ENCODE peak calls at places on chromosomes 6 and 20, in nine cellular contexts. L is fibroblast of pulmonary artery; R is H7; P is HFF-Myc; B is A549; X is cardiac fibroblast; O is endothelial cell of umbilical vein; M is CD8-positive, alpha-beta memory T cell; G is IMR-90. H is an unnamed sample.

GRCh38 chr6:14700202-14700601 is 545.7 kb upstream of the JARID2 start:
- DNase-seq in B (no peak), X (no peak), L (no peak), R (no peak), G (no peak), P (no peak), M (no peak), O (no peak), H (no peak)

GRCh38 chr6:162572240-162572639 is 155.3 kb downstream of the PRKN start:
- DNase-seq in R (no peak), X (no peak), O (no peak), G (no peak), M (no peak), L (no peak), B (no peak), P (no peak), H (no peak)

GRCh38 chr6:119172813-119173212 is 94.3 kb upstream of the FAM184A start:
- DNase-seq in G (peak; percentile 13), X (peak; percentile 45), L (peak; percentile 40), R (no peak), P (peak; percentile 73), B (no peak), M (no peak), O (no peak), H (no peak)

GRCh38 chr20:57707849-57708693 is 1.7 kb downstream of the PMEPA1 start:
- DNase-seq in P (no peak), L (no peak), M (no peak), X (no peak), R (peak; percentile 55), G (no peak), B (no peak), O (peak; percentile 23), H (no peak)

GRCh38 chr6:42454428-42454791 is 2.7 kb upstream of the TRERF1 start:
- DNase-seq in P (no peak), R (peak; percentile 40), X (no peak), G (no peak), B (no peak), L (no peak), M (no peak), O (no peak), H (peak; percentile 32)

GRCh38 chr20:14117768-14118167 is 122.5 kb downstream of the MACROD2 start:
- DNase-seq in P (no peak), R (no peak), X (no peak), B (no peak), O (no peak), M (no peak), L (no peak), G (no peak), H (no peak)

GRCh38 chr6:50249493-50249892 is 199.8 kb upstream of the DEFB112 start:
- DNase-seq in P (no peak), L (peak; percentile 0), R (no peak), O (no peak), M (no peak), B (no peak), G (peak; percentile 66), X (peak; percentile 24), H (no peak)

GRCh38 chr6:29632789-29633531 is at the start of gene GABBR1:
- DNase-seq in M (peak; percentile 66), G (peak; percentile 79), P (peak; percentile 19), X (peak; percentile 83), B (peak; percentile 86), R (peak; percentile 98), O (peak; percentile 59), L (peak; percentile 85), H (peak; percentile 95)

GRCh38 chr6:1103027-1103426 is 208.9 kb upstream of the FOXQ1 start:
- DNase-seq in X (no peak), R (no peak), O (no peak), G (no peak), B (no peak), L (no peak), M (no peak), P (no peak), H (no peak)

GRCh38 chr20:16615199-16615598 is 42.0 kb upstream of the KIF16B start:
- DNase-seq in L (peak; percentile 99), M (no peak), G (peak; percentile 92), R (no peak), O (peak; percentile 5), B (no peak), X (peak; percentile 94), P (peak; percentile 27), H (peak; percentile 66)

GRCh38 chr20:62740286-62741141 is 31.9 kb downstream of the NTSR1 start:
- DNase-seq in L (peak; percentile 80), G (peak; percentile 95), P (peak; percentile 81), M (peak; percentile 70), X (peak; percentile 94), R (no peak), O (peak; percentile 85), B (peak; percentile 83), H (peak; percentile 51)

GRCh38 chr20:16581241-16581640 is 8.0 kb upstream of the KIF16B start:
- DNase-seq in L (no peak), R (no peak), M (no peak), G (no peak), P (no peak), O (no peak), B (no peak), X (no peak), H (no peak)

GRCh38 chr6:157443066-157443800 is 62.2 kb downstream of the ZDHHC14 start:
- DNase-seq in G (peak; percentile 81), R (no peak), L (peak; percentile 62), P (peak; percentile 74), X (peak; percentile 80), O (no peak), B (no peak), M (no peak), H (no peak)

GRCh38 chr6:151681426-151682059 is 125.9 kb upstream of the ESR1 start:
- DNase-seq in L (peak; percentile 64), B (no peak), O (no peak), R (no peak), P (peak; percentile 31), M (no peak), X (peak; percentile 45), G (no peak), H (peak; percentile 19)

GRCh38 chr6:169395080-169395805 is 141.6 kb upstream of the THBS2 start:
- DNase-seq in X (no peak), P (no peak), G (no peak), M (no peak), R (no peak), B (no peak), L (no peak), O (no peak), H (no peak)

GRCh38 chr6:153503810-153504209 is 372.7 kb upstream of the RGS17 start:
- DNase-seq in P (no peak), R (peak; percentile 3), O (no peak), G (no peak), M (no peak), L (no peak), B (no peak), X (no peak), H (no peak)

GRCh38 chr6:90025418-90026089 is 131.3 kb downstream of the GJA10 start:
- DNase-seq in X (peak; percentile 61), M (no peak), O (no peak), B (no peak), G (peak; percentile 97), R (no peak), P (peak; percentile 90), L (peak; percentile 72), H (peak; percentile 55)

GRCh38 chr20:62699296-62699695 is 9.3 kb upstream of the NTSR1 start:
- DNase-seq in X (no peak), R (no peak), O (no peak), G (no peak), L (no peak), P (no peak), M (no peak), B (no peak), H (no peak)

GRCh38 chr6:33925869-33926268 is 122.1 kb upstream of the MLN start:
- DNase-seq in L (no peak), R (no peak), O (no peak), X (no peak), M (no peak), G (no peak), B (no peak), P (no peak), H (no peak)

GRCh38 chr6:8194499-8194898 is 92.2 kb upstream of the EEF1E1 start:
- DNase-seq in R (no peak), M (no peak), L (peak; percentile 6), O (no peak), P (no peak), X (peak; percentile 29), B (no peak), G (no peak), H (no peak)
- H3K4me3 ChIP-seq in R (no peak overlapping the region), M (no peak overlapping the region), L (no peak overlapping the region), O (no peak overlapping the region), P (no peak overlapping the region), X (no peak overlapping the region), B (no peak overlapping the region), G (no peak overlapping the region), H (no peak overlapping the region)

GRCh38 chr6:156009656-156010055 is 554.0 kb upstream of the NOX3 start:
- DNase-seq in G (peak; percentile 58), B (no peak), L (no peak), P (no peak), M (no peak), X (no peak), O (no peak), R (no peak), H (no peak)

GRCh38 chr6:156017838-156018237 is 562.2 kb upstream of the NOX3 start:
- DNase-seq in P (no peak), R (no peak), G (peak; percentile 92), M (no peak), B (no peak), X (peak; percentile 5), O (no peak), L (peak; percentile 20), H (no peak)

GRCh38 chr6:156016186-156016976 is 560.7 kb upstream of the NOX3 start:
- DNase-seq in P (no peak), G (peak; percentile 68), B (no peak), X (no peak), M (no peak), R (no peak), O (peak; percentile 43), L (no peak), H (no peak)

DNA sequence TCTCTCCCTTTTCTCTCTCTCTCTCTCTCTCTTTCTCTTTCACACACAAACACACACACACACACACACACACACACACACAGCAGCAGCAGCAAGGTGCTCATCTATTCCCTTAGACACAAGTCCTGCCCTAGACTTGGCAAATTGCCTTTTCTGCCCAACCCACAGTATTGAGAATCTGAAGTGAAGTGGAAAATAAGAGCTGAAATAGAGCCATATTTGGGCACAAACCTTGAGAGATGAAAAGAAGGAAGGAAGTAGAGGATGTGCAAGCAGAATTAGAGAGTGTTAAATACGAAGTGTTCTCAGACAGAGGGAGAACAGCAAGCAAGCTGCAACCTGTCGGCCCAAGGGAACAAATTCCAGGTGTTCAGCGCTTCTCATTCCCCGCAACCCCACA is 557.5 kb upstream of the NOX3 start:
- DNase-seq in L (no peak), R (no peak), X (no peak), M (no peak), O (peak; percentile 50), G (no peak), P (no peak), B (no peak), H (no peak)
- H3K4me3 ChIP-seq in L (no peak overlapping the region), R (no peak overlapping the region), X (no peak overlapping the region), M (no peak overlapping the region), O (no peak overlapping the region), G (no peak overlapping the region), P (no peak overlapping the region), B (no peak overlapping the region), H (no peak overlapping the region)

GRCh38 chr6:141265748-141266647 is 866.7 kb upstream of the GJE1 start:
- DNase-seq in G (no peak), O (no peak), P (no peak), X (peak; percentile 52), L (no peak), M (no peak), B (no peak), R (no peak), H (no peak)
- H3K4me3 ChIP-seq in G (no peak overlapping the region), O (no peak overlapping the region), P (no peak overlapping the region), X (no peak overlapping the region), L (peak overlapping the region; percentile 19), M (no peak overlapping the region), B (peak overlapping the region; percentile 37), R (no peak overlapping the region), H (no peak overlapping the region)

GRCh38 chr6:135759831-135760230 is 91.7 kb upstream of the PDE7B start:
- DNase-seq in M (no peak), G (peak; percentile 41), O (peak; percentile 5), B (peak; percentile 10), R (peak; percentile 37), X (peak; percentile 52), L (peak; percentile 54), P (no peak), H (no peak)
- H3K4me3 ChIP-seq in M (no peak overlapping the region), G (no peak overlapping the region), O (no peak overlapping the region), B (no peak overlapping the region), R (no peak overlapping the region), X (no peak overlapping the region), L (no peak overlapping the region), P (no peak overlapping the region), H (no peak overlapping the region)